ENCODE peak calls at places on chromosomes 6 and 20, in seven cellular contexts. X, N, O, A, T, R and U are unnamed samples.

GRCh38 chr20:58603656-58604184 is 47.4 kb upstream of the STX16 start:
- DNase-seq in X (no peak), N (no peak), O (no peak), A (no peak), T (no peak), R (peak), U (peak)

GRCh38 chr20:23445596-23446217 is 6.2 kb downstream of the CSTL1 start:
- DNase-seq in X (no peak), N (no peak), O (peak), A (no peak), T (peak), R (peak), U (peak)

GRCh38 chr6:71289039-71289801 is 609 bp downstream of the OGFRL1 start:
- DNase-seq in X (peak), N (peak), O (peak), A (no peak), T (no peak), R (no peak), U (no peak)

GRCh38 chr6:126076992-126077664 is 90.8 kb downstream of the TRMT11 start:
- DNase-seq in X (no peak), N (no peak), O (peak), A (no peak), T (no peak), R (no peak), U (peak)

GRCh38 chr6:169752074-169752623 is 727 bp downstream of the ERMARD start:
- DNase-seq in X (no peak), N (no peak), O (peak), A (no peak), T (no peak), R (no peak), U (no peak)

GRCh38 chr6:36443951-36444428 is 1.2 kb downstream of the KCTD20 start:
- DNase-seq in X (no peak), N (no peak), O (no peak), A (no peak), T (peak), R (no peak), U (no peak)

GRCh38 chr20:25584905-25585704 is at the start of gene NINL:
- DNase-seq in X (peak), N (peak), O (peak), A (no peak), T (peak), R (no peak), U (peak)

GRCh38 chr6:130037207-130037811 is 18.9 kb downstream of the L3MBTL3 start:
- DNase-seq in X (no peak), N (no peak), O (peak), A (no peak), T (peak), R (no peak), U (peak)

GRCh38 chr20:48893374-48893773 is 28.1 kb upstream of the ARFGEF2 start:
- DNase-seq in X (no peak), N (no peak), O (no peak), A (no peak), T (no peak), R (no peak), U (no peak)

GRCh38 chr6:110325197-110325596 is 33.0 kb downstream of the METTL24 start:
- DNase-seq in X (no peak), N (no peak), O (peak), A (peak), T (no peak), R (peak), U (peak)

GRCh38 chr6:149855741-149856140 is 8.4 kb downstream of the LRP11 start:
- DNase-seq in X (no peak), N (no peak), O (no peak), A (no peak), T (no peak), R (no peak), U (no peak)

GRCh38 chr20:51525241-51526104 is 17.0 kb downstream of the NFATC2 start:
- DNase-seq in X (no peak), N (no peak), O (no peak), A (no peak), T (no peak), R (no peak), U (no peak)

GRCh38 chr6:154995241-154996162 is at the start of gene TIAM2:
- DNase-seq in X (no peak), N (no peak), O (peak), A (no peak), T (peak), R (no peak), U (no peak)

GRCh38 chr6:125798734-125799510 is 8.2 kb downstream of the NCOA7 start:
- DNase-seq in X (no peak), N (no peak), O (no peak), A (no peak), T (no peak), R (no peak), U (peak)

GRCh38 chr6:123306334-123306733 is 310.3 kb downstream of the CLVS2 start:
- DNase-seq in X (no peak), N (no peak), O (no peak), A (no peak), T (no peak), R (no peak), U (no peak)

GRCh38 chr20:57089701-57090144 is 176.7 kb downstream of the BMP7 start:
- DNase-seq in X (no peak), N (peak), O (peak), A (no peak), T (peak), R (peak), U (peak)

GRCh38 chr6:1724124-1724523 is 114.4 kb downstream of the FOXC1 start:
- DNase-seq in X (no peak), N (no peak), O (no peak), A (no peak), T (no peak), R (no peak), U (no peak)

GRCh38 chr20:36092424-36093024 is 62.0 kb upstream of the EPB41L1 start:
- DNase-seq in X (no peak), N (no peak), O (no peak), A (no peak), T (no peak), R (no peak), U (peak)

GRCh38 chr6:68128211-68128610 is 506.9 kb upstream of the ADGRB3 start:
- DNase-seq in X (no peak), N (no peak), O (no peak), A (no peak), T (no peak), R (no peak), U (no peak)

GRCh38 chr6:130505808-130506207 is 140.0 kb downstream of the TMEM200A start:
- DNase-seq in X (no peak), N (no peak), O (peak), A (no peak), T (no peak), R (no peak), U (no peak)

GRCh38 chr6:71239694-71240093 is 48.9 kb upstream of the OGFRL1 start:
- DNase-seq in X (no peak), N (no peak), O (peak), A (no peak), T (no peak), R (peak), U (no peak)

GRCh38 chr6:35635601-35636597 is 52.8 kb downstream of the FKBP5 start:
- DNase-seq in X (no peak), N (no peak), O (no peak), A (no peak), T (no peak), R (no peak), U (peak)

GRCh38 chr6:170202416-170203135 is 88.3 kb downstream of the DLL1 start:
- DNase-seq in X (no peak), N (no peak), O (no peak), A (no peak), T (no peak), R (no peak), U (no peak)

GRCh38 chr20:35398660-35399144 is 13.1 kb downstream of the UQCC1 start:
- DNase-seq in X (no peak), N (no peak), O (peak), A (peak), T (no peak), R (no peak), U (peak)

GRCh38 chr20:32116079-32116521 is 6.6 kb downstream of the TM9SF4 start:
- DNase-seq in X (peak), N (no peak), O (peak), A (no peak), T (no peak), R (no peak), U (peak)

GRCh38 chr6:26183581-26184408 is 96.6 kb downstream of the HFE start:
- DNase-seq in X (peak), N (peak), O (peak), A (peak), T (no peak), R (peak), U (peak)

GRCh38 chr6:30206152-30206551 is 7.1 kb downstream of the TRIM26 start:
- DNase-seq in X (no peak), N (no peak), O (peak), A (no peak), T (no peak), R (no peak), U (peak)
- TF ChIP-seq CTCF in X (no peak), N (no peak), O (peak), A (no peak), T (no peak), R (no peak), U (no peak)

GRCh38 chr6:52993461-52993860 is 1.6 kb downstream of the GSTA4 start:
- DNase-seq in X (no peak), N (no peak), O (peak), A (no peak), T (no peak), R (no peak), U (no peak)
- H3K4me3 ChIP-seq in X (peak), N (peak), O (peak), A (peak), T (peak), R (peak), U (peak)

DNA sequence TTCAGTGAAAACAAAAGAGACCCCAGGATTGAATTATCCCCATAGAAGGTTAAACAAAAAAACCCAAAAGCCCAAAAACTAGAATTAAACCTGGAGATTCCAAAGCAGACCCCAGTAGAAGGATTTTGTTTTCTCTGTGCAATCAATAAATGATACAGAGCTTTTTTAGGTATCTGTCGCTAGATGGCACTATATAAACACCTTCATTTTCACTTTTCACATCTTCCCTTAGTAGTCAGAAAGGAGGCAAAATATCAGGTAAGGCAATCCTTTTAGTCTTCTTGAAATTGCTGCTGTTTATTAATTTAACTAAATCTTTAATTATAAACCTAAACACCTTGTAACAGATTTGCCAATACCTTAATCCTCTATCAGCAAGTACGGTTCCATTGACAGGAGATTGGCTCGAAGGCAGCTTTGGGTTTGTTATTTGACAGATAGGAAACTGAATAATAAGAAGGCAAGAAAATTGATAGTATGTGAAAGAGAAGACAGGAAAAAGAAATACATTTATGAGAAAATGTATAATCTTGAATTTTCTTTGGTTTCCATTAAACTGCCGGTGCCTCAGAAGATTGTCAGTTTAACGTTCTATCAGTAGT is 23.3 kb upstream of the IBTK start:
- DNase-seq in X (no peak), N (no peak), O (peak), A (no peak), T (peak), R (no peak), U (peak)
- TF ChIP-seq CTCF in X (peak), N (no peak), O (peak), A (peak), T (peak), R (peak), U (peak)

GRCh38 chr6:43123691-43124314 is 47.3 kb upstream of the SRF start:
- DNase-seq in X (no peak), N (no peak), O (no peak), A (no peak), T (no peak), R (no peak), U (peak)

GRCh38 chr6:43122146-43122545 is 46.0 kb downstream of the PTK7 start:
- DNase-seq in X (no peak), N (no peak), O (no peak), A (no peak), T (no peak), R (no peak), U (no peak)

GRCh38 chr6:43119456-43119855 is 43.3 kb downstream of the PTK7 start:
- DNase-seq in X (no peak), N (no peak), O (no peak), A (no peak), T (no peak), R (no peak), U (peak)

GRCh38 chr6:43120101-43120730 is 44.1 kb downstream of the PTK7 start:
- DNase-seq in X (no peak), N (no peak), O (no peak), A (no peak), T (no peak), R (no peak), U (no peak)

DNA sequence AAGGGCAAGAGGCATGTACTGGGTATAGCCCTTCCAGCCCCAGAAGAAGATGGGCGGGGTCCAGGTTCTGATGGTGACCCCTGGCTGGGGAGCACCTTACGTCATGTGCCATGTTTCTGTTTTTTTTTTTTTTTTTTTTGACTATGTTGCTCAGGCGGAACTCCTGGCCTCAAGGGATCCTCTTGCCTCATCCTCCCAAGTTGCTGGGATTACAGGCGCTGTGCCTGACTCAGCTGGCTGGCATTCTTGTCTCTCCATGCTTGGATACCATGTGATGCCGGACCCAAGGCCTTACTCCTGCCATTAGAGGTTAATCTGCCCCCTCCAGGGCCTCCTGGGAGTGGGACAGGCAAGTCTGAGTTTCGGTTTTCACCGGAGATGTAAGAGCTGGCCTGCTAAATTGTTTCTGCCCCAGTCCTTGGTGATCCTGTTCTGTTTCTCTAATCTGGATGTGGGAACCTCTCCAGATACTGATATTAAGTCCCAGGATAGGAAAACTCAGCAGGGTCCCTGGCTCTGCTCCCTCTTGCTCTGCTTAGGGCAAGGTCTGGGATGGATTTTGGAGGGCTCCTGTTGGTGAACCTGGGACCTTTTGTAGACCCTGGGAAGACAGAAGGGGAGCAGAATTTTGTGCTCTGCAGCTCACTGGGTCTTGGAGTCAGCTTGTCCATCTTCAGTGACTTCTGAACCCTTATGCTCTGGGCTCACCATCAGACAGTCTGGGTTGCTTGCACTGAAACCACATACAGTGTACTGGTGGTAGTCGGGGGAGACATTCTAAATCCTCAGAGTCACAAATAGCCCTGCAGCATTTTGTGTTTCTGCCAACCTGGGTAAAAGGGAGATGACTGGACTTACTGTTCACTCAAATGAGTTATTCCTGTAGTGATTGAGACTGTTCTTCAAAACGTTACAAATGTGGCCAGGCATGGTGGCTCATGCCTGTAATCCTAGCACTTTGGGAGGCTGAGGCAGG is 45.1 kb downstream of the PTK7 start:
- DNase-seq in X (peak), N (peak), O (peak), A (peak), T (no peak), R (peak), U (peak)
- H3K4me3 ChIP-seq in X (no peak), N (no peak), O (no peak), A (no peak), T (no peak), R (no peak), U (no peak)

GRCh38 chr6:4398806-4399205 is 263.4 kb upstream of the ECI2 start:
- DNase-seq in X (no peak), N (no peak), O (no peak), A (no peak), T (no peak), R (no peak), U (no peak)

GRCh38 chr6:4394786-4395185 is 259.4 kb upstream of the ECI2 start:
- DNase-seq in X (no peak), N (no peak), O (no peak), A (no peak), T (no peak), R (no peak), U (no peak)

GRCh38 chr6:4397307-4397706 is 261.9 kb upstream of the ECI2 start:
- DNase-seq in X (no peak), N (no peak), O (no peak), A (no peak), T (no peak), R (no peak), U (no peak)

GRCh38 chr6:4395386-4395785 is 260.0 kb upstream of the ECI2 start:
- DNase-seq in X (no peak), N (no peak), O (no peak), A (no peak), T (no peak), R (no peak), U (no peak)

DNA sequence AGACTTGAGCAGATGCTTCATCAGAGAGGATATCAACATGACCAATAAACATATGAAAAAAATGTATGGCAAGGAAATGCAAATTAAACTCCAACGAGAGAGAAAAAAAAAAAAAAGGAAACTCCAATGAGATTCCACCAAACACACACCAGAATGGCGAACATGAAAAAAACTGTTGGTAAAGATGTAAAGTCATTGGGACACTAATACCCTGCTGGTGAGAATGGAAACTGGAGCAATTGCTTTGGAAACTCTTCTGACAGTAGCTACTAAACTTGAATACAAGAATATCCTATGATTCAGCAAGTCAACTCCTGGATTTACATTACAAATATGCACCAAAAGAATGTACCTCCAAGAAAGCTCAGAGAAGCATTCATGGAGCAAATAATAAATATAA is 260.7 kb upstream of the ECI2 start:
- DNase-seq in X (no peak), N (no peak), O (no peak), A (no peak), T (no peak), R (no peak), U (no peak)
- TF ChIP-seq CTCF in X (no peak), N (no peak), O (peak), A (no peak), T (no peak), R (peak), U (no peak)

GRCh38 chr6:16134430-16134829 is 5.5 kb downstream of the MYLIP start:
- DNase-seq in X (no peak), N (no peak), O (no peak), A (no peak), T (no peak), R (no peak), U (no peak)
- H3K4me3 ChIP-seq in X (no peak), N (no peak), O (no peak), A (no peak), T (no peak), R (no peak), U (no peak)

GRCh38 chr6:19024737-19025136 is 637.6 kb downstream of the RNF144B start:
- DNase-seq in X (peak), N (peak), O (peak), A (peak), T (peak), R (peak), U (peak)
- TF ChIP-seq CTCF in X (peak), N (no peak), O (peak), A (peak), T (peak), R (peak), U (peak)

GRCh38 chr6:11364971-11365397 is 132.5 kb upstream of the NEDD9 start:
- DNase-seq in X (peak), N (peak), O (peak), A (no peak), T (no peak), R (peak), U (no peak)
- H3K4me3 ChIP-seq in X (no peak), N (no peak), O (no peak), A (no peak), T (no peak), R (no peak), U (no peak)

GRCh38 chr6:107315116-107315515 is 144.2 kb downstream of the PDSS2 start:
- DNase-seq in X (no peak), N (no peak), O (no peak), A (no peak), T (no peak), R (no peak), U (no peak)

GRCh38 chr6:107321793-107322192 is 137.6 kb downstream of the PDSS2 start:
- DNase-seq in X (no peak), N (no peak), O (no peak), A (no peak), T (no peak), R (no peak), U (peak)

GRCh38 chr6:107320126-107320525 is 139.2 kb downstream of the PDSS2 start:
- DNase-seq in X (no peak), N (no peak), O (peak), A (no peak), T (no peak), R (no peak), U (peak)

GRCh38 chr6:107314644-107315043 is 144.7 kb downstream of the PDSS2 start:
- DNase-seq in X (no peak), N (no peak), O (no peak), A (no peak), T (no peak), R (no peak), U (no peak)

GRCh38 chr6:107318100-107318736 is 141.1 kb downstream of the PDSS2 start:
- DNase-seq in X (no peak), N (peak), O (peak), A (peak), T (peak), R (peak), U (peak)
- TF ChIP-seq CTCF in X (peak), N (no peak), O (peak), A (peak), T (peak), R (peak), U (peak)

GRCh38 chr20:22390543-22390903 is 193.8 kb downstream of the FOXA2 start:
- DNase-seq in X (no peak), N (no peak), O (no peak), A (no peak), T (no peak), R (no peak), U (no peak)
- H3K4me3 ChIP-seq in X (no peak), N (no peak), O (no peak), A (no peak), T (no peak), R (no peak), U (no peak)